ENCODE peak calls at places on chromosomes 7 and 10, in five cellular contexts. J is colonic mucosa, T is GM23248, Z is astrocyte, B is IMR-90. K is an unnamed sample.
A peak's percentile ranks its signal among the peaks of the same experiment; 100 is the strongest.

GRCh38 chr7:5750026-5750425 is 31.4 kb downstream of the RNF216 start:
- DNase-seq in B (peak; percentile 15), J (no peak), T (peak; percentile 26), Z (peak; percentile 28), K (peak; percentile 36)

GRCh38 chr7:105185290-105186010 is 171.4 kb downstream of the KMT2E start:
- DNase-seq in Z (peak; percentile 10), J (no peak), T (peak; percentile 13), B (no peak), K (peak; percentile 27)

GRCh38 chr10:119190353-119190752 is 11.7 kb upstream of the PRDX3 start:
- DNase-seq in B (peak; percentile 99), T (peak; percentile 98), J (no peak), Z (peak; percentile 99), K (peak; percentile 100)

GRCh38 chr7:18520450-18521235 is 25.1 kb downstream of the HDAC9 start:
- DNase-seq in Z (peak; percentile 70), T (peak; percentile 73), B (peak; percentile 83), J (no peak), K (peak; percentile 77)

GRCh38 chr10:11835704-11836103 is 12.5 kb downstream of the PROSER2 start:
- DNase-seq in J (no peak), B (no peak), T (no peak), Z (no peak), K (no peak)

GRCh38 chr10:29804025-29804852 is 169.5 kb upstream of the SVIL start:
- DNase-seq in J (peak; percentile 75), B (peak; percentile 95), Z (peak; percentile 87), T (peak; percentile 90), K (peak; percentile 95)

GRCh38 chr10:68897336-68897741 is 3.8 kb upstream of the DDX50 start:
- DNase-seq in J (peak; percentile 73), Z (peak; percentile 47), B (peak; percentile 77), T (peak; percentile 84), K (peak; percentile 87)

GRCh38 chr7:100003711-100004661 is 11.4 kb upstream of the ZKSCAN1 start:
- DNase-seq in T (no peak), J (peak; percentile 84), Z (no peak), B (no peak), K (no peak)

GRCh38 chr10:129961274-129961839 is 2.7 kb downstream of the EBF3 start:
- DNase-seq in J (no peak), T (no peak), B (no peak), Z (no peak), K (no peak)

GRCh38 chr10:85646312-85646711 is 720.3 kb downstream of the GRID1 start:
- DNase-seq in B (no peak), T (no peak), Z (peak; percentile 44), J (no peak), K (no peak)

GRCh38 chr7:47619806-47620205 is 37.9 kb upstream of the TNS3 start:
- DNase-seq in J (no peak), Z (no peak), B (peak; percentile 38), T (no peak), K (no peak)

GRCh38 chr7:108637049-108637621 is 67.5 kb downstream of the DNAJB9 start:
- DNase-seq in T (no peak), J (no peak), B (no peak), Z (no peak), K (no peak)

GRCh38 chr7:30331338-30331737 is 46.9 kb downstream of the ZNRF2 start:
- DNase-seq in B (peak; percentile 50), J (peak; percentile 60), Z (no peak), T (peak; percentile 14), K (peak; percentile 36)

GRCh38 chr7:39847227-39847626 is 102.8 kb upstream of the CDK13 start:
- DNase-seq in B (peak; percentile 12), Z (no peak), T (peak; percentile 39), J (no peak), K (no peak)

GRCh38 chr10:31100662-31101061 is 69.0 kb upstream of the ZNF438 start:
- DNase-seq in Z (no peak), T (no peak), B (no peak), J (no peak), K (no peak)

GRCh38 chr10:63763744-63764143 is 242.5 kb downstream of the REEP3 start:
- DNase-seq in T (peak; percentile 46), J (peak; percentile 17), B (peak; percentile 15), Z (no peak), K (peak; percentile 20)

GRCh38 chr10:59388577-59388976 is 26.2 kb upstream of the FAM13C start:
- DNase-seq in Z (no peak), T (no peak), J (no peak), B (no peak), K (no peak)

GRCh38 chr10:118626953-118627352 is 31.5 kb upstream of the PRLHR start:
- DNase-seq in T (no peak), J (no peak), B (no peak), Z (no peak), K (no peak)

GRCh38 chr10:60352105-60352504 is 37.6 kb downstream of the ANK3 start:
- DNase-seq in B (no peak), J (no peak), T (no peak), Z (no peak), K (no peak)

GRCh38 chr10:84333864-84334451 is 5.6 kb downstream of the CCSER2 start:
- DNase-seq in B (peak; percentile 55), T (peak; percentile 38), J (no peak), Z (peak; percentile 27), K (peak; percentile 21)

GRCh38 chr7:133794490-133794889 is 332.6 kb upstream of the LRGUK start:
- DNase-seq in B (peak; percentile 11), Z (no peak), T (peak; percentile 45), J (no peak), K (no peak)

GRCh38 chr7:38319873-38320272 is 46.4 kb upstream of the TARP start:
- DNase-seq in B (no peak), T (no peak), Z (no peak), J (no peak), K (no peak)

GRCh38 chr10:132258423-132258822 is 49.3 kb downstream of the STK32C start:
- DNase-seq in Z (no peak), J (no peak), T (no peak), B (no peak), K (no peak)

GRCh38 chr7:24936121-24936824 is 43.7 kb downstream of the OSBPL3 start:
- DNase-seq in J (no peak), B (peak; percentile 62), T (peak; percentile 47), Z (peak; percentile 75), K (no peak)

GRCh38 chr7:144830024-144830785 is 5.6 kb downstream of the TPK1 start:
- DNase-seq in J (peak; percentile 61), Z (no peak), B (no peak), T (peak; percentile 30), K (peak; percentile 26)

GRCh38 chr10:92126100-92126650 is 164.7 kb downstream of the CPEB3 start:
- DNase-seq in T (no peak), B (peak; percentile 20), J (no peak), Z (peak; percentile 65), K (no peak)

GRCh38 chr7:141200191-141201108 is 126.6 kb downstream of the TMEM178B start:
- DNase-seq in T (no peak), Z (no peak), B (no peak), J (no peak), K (no peak)

GRCh38 chr7:158075633-158076001 is 512.0 kb downstream of the PTPRN2 start:
- DNase-seq in T (no peak), B (no peak), Z (no peak), J (no peak), K (no peak)

GRCh38 chr7:158076215-158076614 is 511.4 kb downstream of the PTPRN2 start:
- DNase-seq in Z (no peak), J (no peak), T (no peak), B (no peak), K (no peak)

GRCh38 chr7:158073845-158074840 is 513.5 kb downstream of the PTPRN2 start:
- DNase-seq in Z (no peak), B (no peak), T (no peak), J (no peak), K (no peak)

GRCh38 chr7:158076656-158077055 is 511.0 kb downstream of the PTPRN2 start:
- DNase-seq in T (no peak), B (no peak), Z (no peak), J (no peak), K (no peak)

GRCh38 chr7:158074896-158075632 is 512.6 kb downstream of the PTPRN2 start:
- DNase-seq in J (no peak), B (no peak), Z (no peak), T (no peak), K (no peak)
- H3K9me3 ChIP-seq in J (no peaks in the 10 kb centered on the region), B (peaks cover 68% of the 10 kb centered on the region), Z (peaks cover 6% of the 10 kb centered on the region), T (no peaks in the 10 kb centered on the region), K (no peaks in the 10 kb centered on the region)

GRCh38 chr7:129675521-129675920 is 64.0 kb downstream of the NRF1 start:
- DNase-seq in J (no peak), T (no peak), Z (no peak), B (no peak), K (no peak)

GRCh38 chr7:129676017-129676897 is 64.7 kb downstream of the NRF1 start:
- DNase-seq in Z (no peak), J (no peak), T (no peak), B (no peak), K (no peak)

GRCh38 chr7:129677796-129678195 is 66.3 kb downstream of the NRF1 start:
- DNase-seq in J (no peak), B (no peak), Z (no peak), T (no peak), K (no peak)

GRCh38 chr7:129680400-129680799 is 68.9 kb downstream of the NRF1 start:
- DNase-seq in J (no peak), T (no peak), B (no peak), Z (no peak), K (no peak)

DNA sequence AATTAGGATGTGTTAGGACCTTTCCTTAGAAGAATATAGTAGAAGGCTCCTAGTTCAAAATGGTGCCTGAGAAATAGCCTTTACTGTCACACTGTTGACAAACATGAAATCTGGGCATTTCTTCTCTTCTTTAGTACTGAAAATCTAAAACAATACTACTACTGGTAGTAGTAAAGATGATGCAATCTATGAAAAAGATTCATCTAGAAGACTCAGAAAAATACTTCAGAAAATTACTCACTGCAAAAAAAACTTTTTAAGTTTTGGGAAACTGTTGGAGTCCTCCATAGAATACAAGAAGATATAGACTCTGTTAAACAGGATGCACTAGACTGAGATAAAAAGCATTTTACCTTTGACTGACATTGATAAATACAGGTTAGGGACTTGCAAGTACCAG is 67.1 kb downstream of the NRF1 start:
- DNase-seq in Z (no peak), T (peak; percentile 35), B (no peak), J (no peak), K (no peak)
- H3K4me3 ChIP-seq in Z (no peak overlapping the region), T (no peak overlapping the region), B (no peak overlapping the region), J (no peak overlapping the region), K (no peak overlapping the region)

GRCh38 chr10:72692057-72692891 is at the start of gene MCU:
- DNase-seq in Z (peak; percentile 6), J (peak; percentile 98), T (peak; percentile 99), B (peak; percentile 37), K (peak; percentile 40)
- H3K9ac ChIP-seq in Z (peak within 1 kb of the TSS; percentile 90), J (peak within 1 kb of the TSS; percentile 86), T (peak within 1 kb of the TSS; percentile 81), B (peak within 1 kb of the TSS; percentile 83), K (peak within 1 kb of the TSS; percentile 82)

GRCh38 chr7:57343901-57344622 is 105.9 kb upstream of the ZNF716 start:
- DNase-seq in J (no peak), B (no peak), Z (no peak), T (no peak), K (no peak)
- H3K9me3 ChIP-seq in J (no peaks in the 10 kb centered on the region), B (peaks cover 28% of the 10 kb centered on the region), Z (peaks cover 2% of the 10 kb centered on the region), T (no peaks in the 10 kb centered on the region), K (no peaks in the 10 kb centered on the region)

K was measured in fibroblast of lung.